ENCODE peak calls at places on chromosomes 2 and 18, in six cellular contexts. One of them, this sample, is unnamed. For H3K36me3, the result is how much of the 10 kb centered on the place peaks cover.

GRCh38 chr2:236743623-236744280 is 174.1 kb downstream of the ACKR3 start:
- DNase-seq in HepG2: no peak
- DNase-seq in HCT116: no peak
- DNase-seq in brain microvascular endothelial cell: peak
- DNase-seq in psoas muscle: no peak
- DNase-seq in small intestine: no peak
- DNase-seq in this sample: no peak

GRCh38 chr2:173605994-173606393 is 251.3 kb downstream of the CDCA7 start:
- DNase-seq in HepG2: no peak
- DNase-seq in small intestine: no peak
- DNase-seq in psoas muscle: no peak
- DNase-seq in HCT116: no peak
- DNase-seq in brain microvascular endothelial cell: no peak
- DNase-seq in this sample: no peak

GRCh38 chr2:144516981-144517824 is 2.7 kb downstream of the ZEB2 start:
- DNase-seq in small intestine: peak
- DNase-seq in psoas muscle: peak
- DNase-seq in HCT116: no peak
- DNase-seq in HepG2: no peak
- DNase-seq in brain microvascular endothelial cell: peak
- DNase-seq in this sample: peak

GRCh38 chr2:50635824-50636223 is 396.1 kb downstream of the NRXN1 start:
- DNase-seq in HepG2: no peak
- DNase-seq in psoas muscle: no peak
- DNase-seq in brain microvascular endothelial cell: no peak
- DNase-seq in small intestine: no peak
- DNase-seq in HCT116: no peak
- DNase-seq in this sample: no peak

GRCh38 chr2:176107731-176108181 is 676 bp downstream of the HOXD11 start:
- DNase-seq in brain microvascular endothelial cell: no peak
- DNase-seq in small intestine: no peak
- DNase-seq in psoas muscle: no peak
- DNase-seq in HCT116: no peak
- DNase-seq in HepG2: no peak
- DNase-seq in this sample: no peak

GRCh38 chr2:79128406-79128805 is 8.1 kb downstream of the REG1A start:
- DNase-seq in HepG2: no peak
- DNase-seq in brain microvascular endothelial cell: no peak
- DNase-seq in small intestine: no peak
- DNase-seq in HCT116: no peak
- DNase-seq in psoas muscle: no peak
- DNase-seq in this sample: no peak

GRCh38 chr2:98608962-98609604 is 694 bp downstream of the UNC50 start:
- DNase-seq in brain microvascular endothelial cell: peak
- DNase-seq in psoas muscle: no peak
- DNase-seq in HCT116: no peak
- DNase-seq in HepG2: no peak
- DNase-seq in small intestine: peak
- DNase-seq in this sample: peak

GRCh38 chr2:67515021-67515420 is 117.9 kb downstream of the ETAA1 start:
- DNase-seq in small intestine: no peak
- DNase-seq in HCT116: no peak
- DNase-seq in psoas muscle: no peak
- DNase-seq in brain microvascular endothelial cell: no peak
- DNase-seq in HepG2: no peak
- DNase-seq in this sample: no peak

GRCh38 chr2:53033416-53033815 is 734.2 kb upstream of the CHAC2 start:
- DNase-seq in HepG2: no peak
- DNase-seq in small intestine: no peak
- DNase-seq in HCT116: no peak
- DNase-seq in psoas muscle: no peak
- DNase-seq in brain microvascular endothelial cell: peak
- DNase-seq in this sample: no peak

GRCh38 chr2:111671426-111672150 is 212.4 kb downstream of the ANAPC1 start:
- DNase-seq in HCT116: no peak
- DNase-seq in HepG2: peak
- DNase-seq in brain microvascular endothelial cell: peak
- DNase-seq in small intestine: no peak
- DNase-seq in psoas muscle: peak
- DNase-seq in this sample: no peak

GRCh38 chr18:77016936-77017335 is 115.6 kb downstream of the MBP start:
- DNase-seq in brain microvascular endothelial cell: no peak
- DNase-seq in HCT116: no peak
- DNase-seq in psoas muscle: no peak
- DNase-seq in small intestine: no peak
- DNase-seq in HepG2: no peak
- DNase-seq in this sample: no peak

GRCh38 chr2:167212054-167212648 is 323.9 kb downstream of the XIRP2 start:
- DNase-seq in HepG2: peak
- DNase-seq in psoas muscle: no peak
- DNase-seq in HCT116: peak
- DNase-seq in small intestine: peak
- DNase-seq in brain microvascular endothelial cell: peak
- DNase-seq in this sample: peak

GRCh38 chr2:127597984-127598380 is 48.0 kb upstream of the GPR17 start:
- DNase-seq in psoas muscle: no peak
- DNase-seq in small intestine: no peak
- DNase-seq in HepG2: no peak
- DNase-seq in brain microvascular endothelial cell: peak
- DNase-seq in HCT116: no peak
- DNase-seq in this sample: no peak

GRCh38 chr2:54772531-54772930 is 49.1 kb downstream of the EML6 start:
- DNase-seq in HepG2: no peak
- DNase-seq in brain microvascular endothelial cell: peak
- DNase-seq in small intestine: peak
- DNase-seq in psoas muscle: no peak
- DNase-seq in HCT116: no peak
- DNase-seq in this sample: no peak

GRCh38 chr2:11457935-11458334 is 8.0 kb downstream of the E2F6 start:
- DNase-seq in HCT116: no peak
- DNase-seq in psoas muscle: no peak
- DNase-seq in small intestine: no peak
- DNase-seq in brain microvascular endothelial cell: no peak
- DNase-seq in HepG2: no peak
- DNase-seq in this sample: peak

GRCh38 chr2:11454824-11455223 is 11.1 kb downstream of the E2F6 start:
- DNase-seq in small intestine: no peak
- DNase-seq in psoas muscle: no peak
- DNase-seq in brain microvascular endothelial cell: no peak
- DNase-seq in HCT116: no peak
- DNase-seq in HepG2: no peak
- DNase-seq in this sample: no peak

GRCh38 chr2:11456251-11456650 is 9.7 kb downstream of the E2F6 start:
- DNase-seq in HepG2: no peak
- DNase-seq in small intestine: no peak
- DNase-seq in HCT116: no peak
- DNase-seq in psoas muscle: no peak
- DNase-seq in brain microvascular endothelial cell: no peak
- DNase-seq in this sample: no peak

GRCh38 chr2:11458753-11459152 is 7.2 kb downstream of the E2F6 start:
- DNase-seq in brain microvascular endothelial cell: no peak
- DNase-seq in psoas muscle: no peak
- DNase-seq in HepG2: no peak
- DNase-seq in small intestine: no peak
- DNase-seq in HCT116: no peak
- DNase-seq in this sample: no peak

GRCh38 chr2:11459816-11460215 is 6.1 kb downstream of the E2F6 start:
- DNase-seq in small intestine: no peak
- DNase-seq in psoas muscle: no peak
- DNase-seq in brain microvascular endothelial cell: no peak
- DNase-seq in HepG2: no peak
- DNase-seq in HCT116: no peak
- DNase-seq in this sample: no peak
- H3K36me3 ChIP-seq in small intestine: under half
- H3K36me3 ChIP-seq in psoas muscle: under half
- H3K36me3 ChIP-seq in brain microvascular endothelial cell: under half
- H3K36me3 ChIP-seq in HepG2: under half
- H3K36me3 ChIP-seq in HCT116: under half
- H3K36me3 ChIP-seq in this sample: under half

GRCh38 chr18:567119-567518 is 13.1 kb upstream of the CETN1 start:
- DNase-seq in psoas muscle: no peak
- DNase-seq in HepG2: no peak
- DNase-seq in HCT116: no peak
- DNase-seq in brain microvascular endothelial cell: no peak
- DNase-seq in small intestine: no peak
- DNase-seq in this sample: no peak
- H3K36me3 ChIP-seq in psoas muscle: under half
- H3K36me3 ChIP-seq in HepG2: under half
- H3K36me3 ChIP-seq in HCT116: under half
- H3K36me3 ChIP-seq in brain microvascular endothelial cell: under half
- H3K36me3 ChIP-seq in small intestine: under half
- H3K36me3 ChIP-seq in this sample: under half

DNA sequence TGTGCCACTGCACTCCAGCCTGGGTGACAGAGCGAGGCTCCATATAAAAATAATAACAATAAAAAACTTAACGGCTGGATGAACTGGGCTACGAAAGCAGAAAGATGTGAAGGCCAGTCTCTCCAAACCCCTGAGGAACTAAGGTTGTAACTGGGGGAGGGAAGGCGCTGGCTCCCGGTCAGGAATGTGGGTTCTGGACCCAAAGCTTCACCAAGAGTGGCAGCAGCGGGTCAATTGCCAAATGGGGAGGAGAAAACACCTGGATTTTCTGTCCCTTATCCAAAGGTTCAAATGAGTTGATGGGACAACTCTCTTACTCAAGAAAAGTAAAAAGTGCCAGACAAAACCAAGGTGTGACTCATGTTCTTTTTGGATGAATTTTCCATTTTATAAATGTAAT is 60.1 kb upstream of the TFCP2L1 start:
- DNase-seq in small intestine: no peak
- DNase-seq in brain microvascular endothelial cell: no peak
- DNase-seq in HepG2: no peak
- DNase-seq in HCT116: no peak
- DNase-seq in psoas muscle: no peak
- DNase-seq in this sample: no peak
- H3K36me3 ChIP-seq in small intestine: under half
- H3K36me3 ChIP-seq in brain microvascular endothelial cell: under half
- H3K36me3 ChIP-seq in HepG2: half or more
- H3K36me3 ChIP-seq in HCT116: under half
- H3K36me3 ChIP-seq in psoas muscle: under half
- H3K36me3 ChIP-seq in this sample: under half

GRCh38 chr18:23534276-23534675 is 31.0 kb downstream of the RMC1 start:
- DNase-seq in HepG2: no peak
- DNase-seq in brain microvascular endothelial cell: no peak
- DNase-seq in HCT116: no peak
- DNase-seq in small intestine: no peak
- DNase-seq in psoas muscle: no peak
- DNase-seq in this sample: no peak
- H3K36me3 ChIP-seq in HepG2: half or more
- H3K36me3 ChIP-seq in brain microvascular endothelial cell: half or more
- H3K36me3 ChIP-seq in HCT116: under half
- H3K36me3 ChIP-seq in small intestine: under half
- H3K36me3 ChIP-seq in psoas muscle: under half
- H3K36me3 ChIP-seq in this sample: under half

GRCh38 chr2:105278654-105279053 is 37.1 kb downstream of the GPR45 start:
- DNase-seq in HepG2: no peak
- DNase-seq in brain microvascular endothelial cell: no peak
- DNase-seq in psoas muscle: no peak
- DNase-seq in small intestine: no peak
- DNase-seq in HCT116: no peak
- DNase-seq in this sample: no peak
- H3K36me3 ChIP-seq in HepG2: half or more
- H3K36me3 ChIP-seq in brain microvascular endothelial cell: under half
- H3K36me3 ChIP-seq in psoas muscle: under half
- H3K36me3 ChIP-seq in small intestine: under half
- H3K36me3 ChIP-seq in HCT116: under half
- H3K36me3 ChIP-seq in this sample: under half

DNA sequence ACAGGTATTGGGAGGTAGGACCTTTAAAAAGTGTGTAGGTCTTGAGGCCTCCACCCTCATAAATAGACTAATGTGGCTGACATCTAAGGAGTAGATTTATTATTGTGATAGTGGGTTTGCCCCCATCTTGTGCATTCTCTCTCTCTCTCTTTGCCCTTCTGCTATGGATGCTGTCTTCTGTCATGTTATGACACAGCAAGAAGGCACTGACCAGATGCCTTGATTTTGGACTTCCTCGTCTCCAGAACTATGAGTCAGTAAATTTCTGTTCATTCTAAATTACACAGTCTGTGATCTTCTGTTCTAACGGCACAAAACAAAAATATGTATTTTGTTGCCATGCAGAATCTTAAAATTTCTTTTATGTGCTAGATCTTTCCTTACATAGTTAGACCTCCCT is 66.9 kb downstream of the ATAD2B start:
- DNase-seq in HepG2: no peak
- DNase-seq in psoas muscle: no peak
- DNase-seq in small intestine: no peak
- DNase-seq in brain microvascular endothelial cell: peak
- DNase-seq in HCT116: no peak
- DNase-seq in this sample: no peak
- H3K36me3 ChIP-seq in HepG2: under half
- H3K36me3 ChIP-seq in psoas muscle: under half
- H3K36me3 ChIP-seq in small intestine: under half
- H3K36me3 ChIP-seq in brain microvascular endothelial cell: under half
- H3K36me3 ChIP-seq in HCT116: under half
- H3K36me3 ChIP-seq in this sample: under half

GRCh38 chr18:58952303-58952702 is 87.6 kb downstream of the ZNF532 start:
- DNase-seq in psoas muscle: no peak
- DNase-seq in HepG2: no peak
- DNase-seq in brain microvascular endothelial cell: no peak
- DNase-seq in small intestine: no peak
- DNase-seq in HCT116: no peak
- DNase-seq in this sample: no peak
- H3K36me3 ChIP-seq in psoas muscle: under half
- H3K36me3 ChIP-seq in HepG2: under half
- H3K36me3 ChIP-seq in brain microvascular endothelial cell: under half
- H3K36me3 ChIP-seq in small intestine: under half
- H3K36me3 ChIP-seq in HCT116: under half
- H3K36me3 ChIP-seq in this sample: under half

GRCh38 chr2:130795431-130795830 is 40.1 kb downstream of the AMER3 start:
- DNase-seq in small intestine: no peak
- DNase-seq in HepG2: no peak
- DNase-seq in brain microvascular endothelial cell: peak
- DNase-seq in HCT116: no peak
- DNase-seq in psoas muscle: no peak
- DNase-seq in this sample: no peak

GRCh38 chr2:130790808-130791616 is 35.7 kb downstream of the AMER3 start:
- DNase-seq in HCT116: no peak
- DNase-seq in psoas muscle: no peak
- DNase-seq in HepG2: no peak
- DNase-seq in brain microvascular endothelial cell: no peak
- DNase-seq in small intestine: no peak
- DNase-seq in this sample: no peak

GRCh38 chr2:130796280-130796679 is 40.4 kb upstream of the ARHGEF4 start:
- DNase-seq in HCT116: no peak
- DNase-seq in small intestine: no peak
- DNase-seq in brain microvascular endothelial cell: no peak
- DNase-seq in HepG2: no peak
- DNase-seq in psoas muscle: no peak
- DNase-seq in this sample: no peak

GRCh38 chr2:130787841-130788240 is 32.5 kb downstream of the AMER3 start:
- DNase-seq in HCT116: no peak
- DNase-seq in HepG2: no peak
- DNase-seq in brain microvascular endothelial cell: no peak
- DNase-seq in small intestine: no peak
- DNase-seq in psoas muscle: no peak
- DNase-seq in this sample: no peak

DNA sequence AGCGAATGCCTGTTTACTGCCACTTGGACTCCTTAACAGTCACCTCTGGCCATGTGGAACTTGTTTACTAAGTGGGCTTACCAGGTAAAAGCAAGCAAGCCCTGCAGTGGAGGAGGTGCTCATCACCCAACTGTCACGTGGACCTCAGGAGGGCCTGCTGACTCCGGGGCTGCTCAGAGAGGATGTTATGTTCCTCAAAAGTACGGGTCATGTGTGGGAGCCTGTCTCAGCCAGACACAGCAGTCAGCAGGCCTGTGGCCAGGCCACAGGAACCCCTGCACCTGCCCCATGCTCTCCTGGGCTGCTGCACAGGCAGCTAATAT is 36.2 kb downstream of the AMER3 start:
- DNase-seq in brain microvascular endothelial cell: no peak
- DNase-seq in HepG2: no peak
- DNase-seq in psoas muscle: no peak
- DNase-seq in small intestine: no peak
- DNase-seq in HCT116: no peak
- DNase-seq in this sample: no peak
- H3K36me3 ChIP-seq in brain microvascular endothelial cell: under half
- H3K36me3 ChIP-seq in HepG2: under half
- H3K36me3 ChIP-seq in psoas muscle: under half
- H3K36me3 ChIP-seq in small intestine: under half
- H3K36me3 ChIP-seq in HCT116: under half
- H3K36me3 ChIP-seq in this sample: under half